ENCODE peak calls at places on chromosomes 13 and 19, in nine cellular contexts. S is GM10248, X is endothelial cell, U is progenitor cell of endocrine pancreas, Q is Peyer's patch, O is fibroblast of lung, I is IMR-90, C is heart left ventricle, D is cardiac fibroblast. V is an unnamed sample.
A peak's percentile ranks its signal among the peaks of the same experiment; 100 is the strongest.

GRCh38 chr19:2475018-2475701 is 767 bp upstream of the GADD45B start:
- DNase-seq in S (peak; percentile 70), I (peak; percentile 48), X (no peak), O (peak; percentile 72), Q (peak; percentile 75), U (no peak), D (peak; percentile 65), C (peak; percentile 74), V (no peak)

GRCh38 chr19:48798937-48799336 is 11.9 kb downstream of the BCAT2 start:
- DNase-seq in D (no peak), Q (no peak), C (no peak), U (no peak), I (peak; percentile 14), S (no peak), X (no peak), O (peak; percentile 44), V (no peak)

GRCh38 chr19:41478875-41479756 is 36.2 kb downstream of the ERICH4 start:
- DNase-seq in C (no peak), Q (no peak), S (no peak), U (no peak), X (peak; percentile 6), I (no peak), D (peak; percentile 67), O (no peak), V (no peak)

GRCh38 chr19:632228-633067 is 889 bp downstream of the POLRMT start:
- DNase-seq in O (peak; percentile 62), I (peak; percentile 36), Q (peak; percentile 83), D (peak; percentile 67), X (peak; percentile 51), U (no peak), C (no peak), S (peak; percentile 76), V (no peak)

GRCh38 chr13:113923376-113924063 is 50.4 kb downstream of the C13orf46 start:
- DNase-seq in O (no peak), U (no peak), D (no peak), I (no peak), S (no peak), X (no peak), C (no peak), Q (no peak), V (peak; percentile 22)

GRCh38 chr13:80524447-80525215 is 183.7 kb upstream of the SPRY2 start:
- DNase-seq in X (no peak), I (no peak), S (no peak), C (no peak), O (peak; percentile 21), Q (no peak), U (no peak), D (no peak), V (no peak)

GRCh38 chr13:51590966-51591627 is 6.8 kb downstream of the WDFY2 start:
- DNase-seq in X (no peak), I (peak; percentile 90), C (no peak), O (peak; percentile 80), S (no peak), Q (no peak), U (no peak), D (peak; percentile 97), V (no peak)

GRCh38 chr13:35285677-35286076 is 190.8 kb downstream of the MAB21L1 start:
- DNase-seq in S (no peak), U (no peak), I (no peak), D (no peak), O (no peak), Q (no peak), X (no peak), C (no peak), V (no peak)

GRCh38 chr13:67119481-67119883 is 110.7 kb downstream of the PCDH9 start:
- DNase-seq in Q (no peak), U (no peak), O (peak; percentile 96), X (no peak), C (no peak), S (no peak), I (peak; percentile 96), D (peak; percentile 77), V (no peak)

GRCh38 chr19:29966594-29967249 is 24.7 kb downstream of the URI1 start:
- DNase-seq in O (peak; percentile 19), Q (no peak), S (no peak), C (no peak), D (peak; percentile 52), I (peak; percentile 34), U (no peak), X (no peak), V (no peak)

GRCh38 chr13:43905435-43906031 is 25.8 kb downstream of the LACC1 start:
- DNase-seq in D (peak; percentile 81), Q (no peak), S (peak; percentile 48), U (no peak), I (peak; percentile 77), C (no peak), O (peak; percentile 58), X (peak; percentile 45), V (no peak)

GRCh38 chr19:2315818-2316353 is 7.9 kb upstream of the LINGO3 start:
- DNase-seq in I (peak; percentile 56), Q (peak; percentile 69), X (peak; percentile 80), D (peak; percentile 74), C (peak; percentile 77), U (peak; percentile 53), O (peak; percentile 56), S (peak; percentile 65), V (peak; percentile 90)

GRCh38 chr13:28173793-28174192 is 35.4 kb downstream of the PAN3 start:
- DNase-seq in S (no peak), X (no peak), O (no peak), I (no peak), C (no peak), Q (no peak), D (no peak), U (no peak), V (no peak)

GRCh38 chr13:110853235-110853721 is 61.6 kb downstream of the ANKRD10 start:
- DNase-seq in S (no peak), O (peak; percentile 15), I (no peak), D (no peak), Q (no peak), X (no peak), C (peak; percentile 45), U (no peak), V (no peak)

GRCh38 chr13:34842466-34842865 is 99.6 kb upstream of the NBEA start:
- DNase-seq in Q (no peak), C (no peak), U (no peak), I (no peak), X (no peak), D (no peak), O (no peak), S (no peak), V (no peak)

GRCh38 chr13:110105136-110105535 is 201.8 kb downstream of the COL4A1 start:
- DNase-seq in Q (no peak), D (no peak), O (no peak), C (no peak), U (no peak), S (no peak), X (no peak), I (no peak), V (no peak)

GRCh38 chr13:60091573-60091972 is 72.2 kb downstream of the DIAPH3 start:
- DNase-seq in U (no peak), I (no peak), S (no peak), Q (no peak), X (no peak), O (no peak), C (no peak), D (no peak), V (no peak)
- TF ChIP-seq CTCF in U (no peak), I (no peak), S (no peak), Q (no peak), X (no peak), O (no peak), C (no peak), D (peak; percentile 16), V (no peak)

GRCh38 chr13:91045351-91046034 is 302.0 kb upstream of the MIR17HG start:
- DNase-seq in I (no peak), S (peak; percentile 11), C (no peak), O (peak; percentile 9), Q (no peak), X (peak; percentile 5), U (no peak), D (peak; percentile 6), V (no peak)
- TF ChIP-seq CTCF in I (no peak), S (peak; percentile 30), C (no peak), O (no peak), Q (no peak), X (peak; percentile 22), U (peak; percentile 61), D (no peak), V (no peak)

GRCh38 chr19:5621945-5622464 is 571 bp downstream of the SAFB2 start:
- DNase-seq in D (no peak), X (no peak), O (no peak), C (peak; percentile 50), I (no peak), U (no peak), Q (no peak), S (peak; percentile 24), V (no peak)

GRCh38 chr19:5623397-5624153 is 692 bp downstream of the SAFB start:
- DNase-seq in C (peak; percentile 36), O (no peak), Q (peak; percentile 54), X (peak; percentile 10), U (no peak), D (no peak), S (no peak), I (no peak), V (no peak)

GRCh38 chr19:5624154-5624663 is 1.3 kb downstream of the SAFB start:
- DNase-seq in S (no peak), C (no peak), I (peak; percentile 61), U (no peak), X (peak; percentile 7), Q (peak; percentile 58), O (peak; percentile 43), D (peak; percentile 59), V (no peak)

GRCh38 chr19:5622465-5623396 is at the start of the genes SAFB and SAFB2:
- DNase-seq in X (peak; percentile 98), I (peak; percentile 100), Q (peak; percentile 99), D (peak; percentile 100), S (peak; percentile 99), C (peak; percentile 100), O (peak; percentile 99), U (peak; percentile 99), V (peak; percentile 99)

GRCh38 chr19:5621311-5621944 is 1.1 kb downstream of the SAFB2 start:
- DNase-seq in I (no peak), S (no peak), Q (peak; percentile 55), U (no peak), O (no peak), X (no peak), D (peak; percentile 24), C (no peak), V (no peak)
- TF ChIP-seq CTCF in I (no peak), S (no peak), Q (no peak), U (no peak), O (no peak), X (no peak), D (no peak), C (no peak), V (no peak)

GRCh38 chr13:24709186-24709913 is 29.1 kb downstream of the ATP12A start:
- DNase-seq in Q (no peak), X (no peak), I (no peak), O (no peak), C (no peak), S (peak; percentile 52), D (no peak), U (no peak), V (no peak)
- TF ChIP-seq CTCF in Q (no peak), X (no peak), I (no peak), O (no peak), C (no peak), S (no peak), D (no peak), U (no peak), V (no peak)

V was measured in CD14-positive monocyte.